ENCODE peak calls at places on chromosomes 12 and 14, in four cellular contexts. L, P, Q and N are unnamed samples.

GRCh38 chr12:116368196-116369194 is 91.0 kb upstream of the MED13L start:
- DNase-seq in L (no peak), Q (no peak), P (no peak), N (no peak)

GRCh38 chr12:9736931-9737705 is 4.2 kb upstream of the CLECL1 start:
- DNase-seq in L (no peak), Q (no peak), P (no peak), N (no peak)

GRCh38 chr12:46786774-46787173 is 39.0 kb downstream of the SLC38A4 start:
- DNase-seq in Q (no peak), P (no peak), L (peak), N (no peak)

GRCh38 chr14:95465358-95465757 is 51.1 kb downstream of the SYNE3 start:
- DNase-seq in L (no peak), Q (no peak), P (no peak), N (no peak)

GRCh38 chr12:127191124-127191523 is 1075.8 kb upstream of the TMEM132C start:
- DNase-seq in L (peak), Q (no peak), P (no peak), N (no peak)

GRCh38 chr14:35386673-35387125 is 17.9 kb downstream of the NFKBIA start:
- DNase-seq in L (no peak), P (peak), Q (no peak), N (no peak)

GRCh38 chr12:108773798-108774788 is 42.8 kb upstream of the CORO1C start:
- DNase-seq in P (peak), L (no peak), Q (no peak), N (no peak)

GRCh38 chr12:57151741-57152407 is 4.5 kb upstream of the LRP1-AS start:
- DNase-seq in L (no peak), P (peak), Q (no peak), N (no peak)

GRCh38 chr12:59069481-59069880 is 149.2 kb upstream of the LRIG3 start:
- DNase-seq in P (no peak), Q (no peak), L (no peak), N (no peak)

GRCh38 chr12:108826115-108826806 is 31.1 kb downstream of the SSH1 start:
- DNase-seq in P (peak), Q (no peak), L (peak), N (no peak)

GRCh38 chr14:85402546-85403162 is 127.3 kb upstream of the FLRT2 start:
- DNase-seq in L (no peak), P (no peak), Q (no peak), N (no peak)

GRCh38 chr12:121273364-121273896 is 23.1 kb downstream of the CAMKK2 start:
- DNase-seq in L (no peak), Q (no peak), P (no peak), N (no peak)

GRCh38 chr14:32307881-32308582 is 21.1 kb upstream of the AKAP6 start:
- DNase-seq in P (no peak), Q (no peak), L (no peak), N (no peak)

GRCh38 chr12:8590842-8591545 is 21.7 kb downstream of the AICDA start:
- DNase-seq in Q (no peak), P (no peak), L (no peak), N (no peak)
- H3K4me3 ChIP-seq in Q (no peak), P (no peak), L (no peak), N (no peak)

DNA sequence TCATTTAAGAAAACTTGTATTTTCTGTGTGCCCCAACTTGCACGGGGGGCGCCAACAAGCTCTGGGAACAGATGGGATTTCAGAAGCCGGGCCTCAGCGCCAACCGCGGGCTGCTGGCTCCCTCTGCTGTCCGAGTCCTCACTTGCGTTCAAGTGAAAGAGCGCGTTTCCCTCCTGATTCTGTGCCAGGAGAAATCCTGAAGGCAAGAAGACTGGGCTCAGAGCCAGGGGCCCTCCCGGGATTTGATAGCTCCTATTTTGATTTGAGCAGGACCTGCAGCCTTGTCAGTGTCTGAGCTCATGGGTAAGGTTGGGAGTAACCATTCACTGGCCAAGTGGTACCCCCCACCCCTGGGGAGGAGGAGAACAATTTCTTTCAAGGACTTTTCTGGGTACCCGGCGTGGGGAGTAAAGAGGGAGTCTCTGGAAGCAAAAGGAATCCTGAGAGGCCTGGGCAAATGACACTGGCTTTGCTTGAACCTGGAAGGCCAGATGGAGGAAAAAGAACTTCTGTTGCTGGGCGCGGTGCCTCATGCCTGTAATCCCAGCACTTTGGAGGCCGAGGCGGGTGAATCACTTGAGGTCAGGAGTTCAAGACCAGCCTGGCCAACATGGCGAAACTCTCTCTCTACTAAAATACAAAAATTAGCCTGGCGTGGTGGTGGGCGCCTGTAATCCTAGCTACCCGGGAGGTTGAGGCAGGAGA is 179.0 kb upstream of the RGS6 start:
- DNase-seq in Q (peak), L (peak), P (peak), N (no peak)
- H3K4me3 ChIP-seq in Q (no peak), L (no peak), P (no peak), N (peak)

GRCh38 chr14:100223332-100224171 is 15.4 kb upstream of the YY1 start:
- DNase-seq in Q (no peak), L (no peak), P (no peak), N (no peak)
- H3K4me3 ChIP-seq in Q (peak), L (no peak), P (no peak), N (no peak)

DNA sequence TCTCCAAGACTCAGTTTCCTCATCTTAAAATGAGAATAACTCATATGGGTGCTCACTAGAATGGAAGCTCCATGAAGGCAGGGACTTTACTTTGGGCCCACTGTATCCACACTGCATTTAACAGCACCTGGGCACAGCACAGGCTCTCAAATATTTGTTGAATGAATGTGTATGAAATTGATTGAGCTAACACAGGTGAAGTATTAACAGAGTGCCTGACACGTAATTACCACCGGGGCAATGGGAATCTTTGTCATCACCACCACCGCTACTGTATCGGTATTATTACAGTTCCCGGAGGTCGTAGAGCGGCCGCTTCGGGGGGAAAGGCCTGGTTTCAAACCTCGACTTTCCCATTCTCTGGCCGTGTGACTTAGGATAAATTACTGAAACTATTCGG is 1.2 kb upstream of the RIC8B start:
- DNase-seq in Q (no peak), P (no peak), L (no peak), N (no peak)
- H3K4me3 ChIP-seq in Q (peak), P (peak), L (peak), N (peak)

GRCh38 chr12:117981267-117981666 is 12.5 kb upstream of the KSR2 start:
- DNase-seq in Q (no peak), P (no peak), L (no peak), N (no peak)
- H3K4me3 ChIP-seq in Q (no peak), P (no peak), L (no peak), N (no peak)

GRCh38 chr12:777550-778047 is 25.2 kb downstream of the WNK1 start:
- DNase-seq in Q (no peak), L (no peak), P (no peak), N (no peak)

GRCh38 chr12:778615-779014 is 26.2 kb downstream of the WNK1 start:
- DNase-seq in P (no peak), L (no peak), Q (no peak), N (no peak)

GRCh38 chr12:770474-770873 is 18.1 kb downstream of the WNK1 start:
- DNase-seq in P (no peak), Q (no peak), L (no peak), N (no peak)

GRCh38 chr12:772056-772697 is 19.8 kb downstream of the WNK1 start:
- DNase-seq in Q (no peak), L (no peak), P (no peak), N (no peak)

DNA sequence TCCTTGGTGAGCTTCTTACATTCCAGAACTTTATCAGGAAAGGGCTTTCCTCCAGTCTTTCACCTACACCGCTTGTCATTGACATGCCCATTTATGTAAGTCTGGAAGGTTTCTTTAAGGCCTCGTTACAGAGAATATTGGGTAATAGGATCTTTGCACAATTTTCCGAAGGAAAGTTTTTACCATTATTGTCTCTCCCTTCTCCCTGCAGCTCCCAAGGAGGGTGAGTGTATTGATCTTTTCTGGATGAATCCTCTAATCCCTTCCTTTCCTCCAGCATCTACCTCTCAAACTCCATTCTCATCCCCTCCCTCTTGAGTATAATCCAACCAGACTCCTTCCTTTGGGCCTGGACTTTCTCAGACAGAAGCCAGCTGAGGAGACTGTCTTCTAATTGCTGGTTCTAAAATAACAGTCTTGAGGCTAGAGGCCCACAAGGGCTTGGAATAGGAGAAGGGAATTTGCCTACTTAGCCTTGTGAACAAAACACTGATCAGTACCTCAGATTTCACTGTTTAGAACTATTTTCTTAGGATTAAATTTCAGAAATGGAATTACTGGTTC is 21.8 kb downstream of the WNK1 start:
- DNase-seq in L (no peak), Q (no peak), P (no peak), N (no peak)
- H3K4me3 ChIP-seq in L (no peak), Q (peak), P (no peak), N (no peak)

GRCh38 chr12:113062502-113063395 is 6.2 kb downstream of the DTX1 start:
- DNase-seq in Q (no peak), P (no peak), L (no peak), N (no peak)
- H3K4me3 ChIP-seq in Q (no peak), P (no peak), L (no peak), N (no peak)

GRCh38 chr12:27233814-27234213 is 10.3 kb upstream of the STK38L start:
- DNase-seq in L (no peak), Q (no peak), P (no peak), N (no peak)

GRCh38 chr12:27236498-27236897 is 7.6 kb upstream of the STK38L start:
- DNase-seq in L (no peak), P (no peak), Q (no peak), N (no peak)

GRCh38 chr12:27243804-27244679 is at the start of gene STK38L:
- DNase-seq in P (peak), L (peak), Q (peak), N (peak)

GRCh38 chr12:27243006-27243405 is 1.1 kb upstream of the STK38L start:
- DNase-seq in Q (no peak), L (no peak), P (no peak), N (no peak)

DNA sequence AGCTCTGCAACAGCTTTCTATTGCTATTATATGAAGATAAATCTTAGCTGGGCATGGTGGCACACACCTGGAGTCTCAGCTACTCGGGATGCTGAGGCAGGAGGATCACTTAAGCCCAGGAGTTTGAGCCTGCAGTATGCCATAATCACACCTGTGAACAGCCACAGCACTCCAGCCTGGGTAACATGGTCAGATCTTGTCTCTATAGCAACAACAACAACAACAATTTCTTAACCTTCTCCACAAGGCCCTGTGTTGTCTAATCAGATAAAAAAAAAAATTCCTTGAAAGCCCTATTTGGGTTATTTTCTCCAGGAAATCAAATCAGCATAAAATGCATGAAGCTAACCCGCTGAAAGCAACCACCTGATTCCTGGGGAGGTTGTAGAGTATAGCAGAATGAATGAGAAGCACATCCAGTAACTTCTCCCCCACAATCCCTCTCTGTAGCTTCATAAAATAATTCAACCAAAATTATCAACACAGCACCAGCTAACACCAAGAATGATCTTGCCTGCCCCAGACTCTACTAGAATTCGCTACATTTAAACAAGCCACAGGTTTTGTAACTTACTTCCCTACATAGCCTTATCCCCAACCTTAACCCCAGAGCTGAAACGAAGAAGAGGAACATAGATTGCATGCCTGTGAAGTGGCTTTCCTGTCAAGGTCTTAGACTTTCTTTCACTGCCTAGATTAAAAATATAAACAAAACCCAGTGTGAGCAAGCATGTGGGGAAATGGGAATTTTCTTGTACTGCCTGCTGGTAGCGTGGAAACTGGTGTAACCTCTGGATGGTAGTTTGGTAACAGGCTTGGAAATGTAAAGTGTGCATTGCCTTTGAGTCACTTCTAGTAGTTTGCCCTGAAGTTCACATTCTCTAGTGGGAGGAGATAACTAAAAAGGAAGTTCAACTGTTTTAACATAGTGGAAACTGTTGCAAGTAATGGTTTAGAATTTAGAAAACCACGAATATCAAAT is 6.0 kb upstream of the STK38L start:
- DNase-seq in Q (no peak), P (no peak), L (no peak), N (no peak)
- H3K4me3 ChIP-seq in Q (peak), P (no peak), L (no peak), N (no peak)

GRCh38 chr14:58731465-58732330 is 93.9 kb downstream of the DACT1 start:
- DNase-seq in Q (no peak), L (peak), P (no peak), N (no peak)
- H3K4me3 ChIP-seq in Q (no peak), L (no peak), P (no peak), N (no peak)